ENCODE peak calls at places on chromosomes 16 and 17, in six cellular contexts. B is stimulated activated CD4-positive, alpha-beta T cell treated with anti-CD3 and anti-CD28 coated beads, TNF-alpha, amount 100 ng/mL, for 24 hours; A is HFF-Myc; X is astrocyte of the spinal cord; Z is endothelial cell of umbilical vein; M is neural crest cell. U is an unnamed sample.

GRCh38 chr16:13168091-13168572 is 266.7 kb downstream of the SHISA9 start:
- DNase-seq in Z (no peak), A (no peak), X (no peak), M (no peak), B (no peak), U (no peak)

GRCh38 chr16:1534021-1535020 is 855 bp downstream of the TMEM204 start:
- DNase-seq in A (no peak), Z (peak; percentile 47), B (no peak), M (no peak), X (peak; percentile 4), U (no peak)

GRCh38 chr16:84643180-84643583 is 5.1 kb upstream of the KLHL36 start:
- DNase-seq in A (peak; percentile 80), Z (no peak), B (no peak), X (peak; percentile 84), M (no peak), U (no peak)

GRCh38 chr17:20063665-20064648 is 54.8 kb downstream of the SPECC1 start:
- DNase-seq in Z (no peak), A (peak; percentile 61), M (no peak), B (peak; percentile 5), X (peak; percentile 85), U (peak; percentile 40)

GRCh38 chr17:41071606-41072375 is 6.1 kb upstream of the KRTAP2-4 start:
- DNase-seq in X (no peak), A (no peak), M (no peak), B (no peak), Z (no peak), U (no peak)

GRCh38 chr17:6323626-6324356 is 111.1 kb downstream of the AIPL1 start:
- DNase-seq in A (no peak), Z (peak; percentile 7), B (no peak), M (no peak), X (no peak), U (no peak)

GRCh38 chr16:49452568-49452967 is 79.0 kb downstream of the C16orf78 start:
- DNase-seq in A (no peak), M (no peak), Z (no peak), X (no peak), B (no peak), U (no peak)

GRCh38 chr16:57643166-57643813 is 14.9 kb downstream of the ADGRG1 start:
- DNase-seq in B (no peak), A (no peak), X (peak; percentile 59), M (no peak), Z (peak; percentile 24), U (no peak)

GRCh38 chr16:3469736-3470135 is 25.6 kb downstream of the C16orf90 start:
- DNase-seq in B (no peak), M (no peak), Z (no peak), A (no peak), X (no peak), U (no peak)

GRCh38 chr16:21081329-21081728 is 69.3 kb downstream of the DNAH3 start:
- DNase-seq in M (no peak), A (no peak), X (no peak), B (no peak), Z (no peak), U (no peak)